ENCODE peak calls at places on chromosome 11, in ten cellular contexts. I is GM19239; J is ACHN; T is memory B cell; Z is ovary; O is naive thymus-derived CD8-positive, alpha-beta T cell; U is activated naive CD8-positive, alpha-beta T cell treated with anti-CD3 and anti-CD28 coated beads for 36 hours; C is T-helper 1 cell; F is H4; X is posterior vena cava. L is an unnamed sample.

GRCh38 chr11:121550247-121551132 is 97.7 kb upstream of the SORL1-AS1 start:
- DNase-seq in Z (no peak), U (no peak), I (no peak), J (no peak), O (no peak), F (no peak), C (no peak), X (no peak), T (no peak), L (no peak)

GRCh38 chr11:46675288-46675851 is 25.0 kb downstream of the ARHGAP1 start:
- DNase-seq in J (peak), F (peak), C (no peak), I (no peak), O (no peak), T (no peak), Z (peak), U (no peak), X (peak), L (no peak)

GRCh38 chr11:63892233-63892632 is 24.7 kb downstream of the RCOR2 start:
- DNase-seq in O (no peak), F (no peak), Z (no peak), U (no peak), C (no peak), X (no peak), I (no peak), J (no peak), T (no peak), L (no peak)

GRCh38 chr11:31237819-31238771 is 131.4 kb downstream of the DCDC1 start:
- DNase-seq in U (no peak), T (no peak), C (no peak), X (no peak), O (no peak), J (peak), Z (no peak), F (peak), I (no peak), L (no peak)

GRCh38 chr11:118033443-118033842 is 43.4 kb upstream of the TMPRSS4 start:
- DNase-seq in T (no peak), C (no peak), J (no peak), X (no peak), U (no peak), O (no peak), Z (no peak), F (no peak), I (peak), L (no peak)

GRCh38 chr11:44775366-44776356 is 48.9 kb downstream of the TSPAN18 start:
- DNase-seq in I (peak), J (peak), O (peak), T (peak), U (peak), C (peak), Z (no peak), X (peak), F (peak), L (peak)

GRCh38 chr11:73528420-73528819 is 69.5 kb downstream of the FAM168A start:
- DNase-seq in I (no peak), U (no peak), C (no peak), X (no peak), Z (no peak), J (peak), T (no peak), F (no peak), O (no peak), L (no peak)

GRCh38 chr11:66848671-66849500 is 5.6 kb downstream of the RCE1 start:
- DNase-seq in T (no peak), Z (peak), F (no peak), O (no peak), I (no peak), U (no peak), J (no peak), C (no peak), X (no peak), L (no peak)

GRCh38 chr11:119094816-119095065 is 6.9 kb downstream of the DPAGT1 start:
- DNase-seq in I (no peak), C (no peak), J (peak), O (no peak), T (no peak), Z (peak), F (peak), X (peak), U (peak), L (no peak)

GRCh38 chr11:16605440-16605970 is 132.9 kb upstream of the C11orf58 start:
- DNase-seq in U (no peak), O (no peak), I (no peak), J (peak), T (no peak), F (peak), C (no peak), X (no peak), Z (peak), L (no peak)

GRCh38 chr11:59644528-59644927 is 24.3 kb downstream of the PATL1 start:
- DNase-seq in C (no peak), U (no peak), O (no peak), Z (no peak), X (no peak), F (no peak), J (no peak), T (no peak), I (no peak), L (no peak)

GRCh38 chr11:112835556-112835955 is 125.7 kb upstream of the NCAM1 start:
- DNase-seq in U (no peak), F (no peak), J (no peak), Z (no peak), O (no peak), I (no peak), X (no peak), C (no peak), T (no peak), L (no peak)

GRCh38 chr11:98566978-98567377 is 453.8 kb upstream of the CNTN5 start:
- DNase-seq in O (no peak), J (no peak), T (no peak), F (no peak), Z (no peak), X (no peak), U (no peak), I (no peak), C (no peak), L (no peak)